ENCODE peak calls at places on chromosomes 2 and 18, in nine cellular contexts. H, K, J, N, E, I, P, Q and M are unnamed samples.

GRCh38 chr2:196159223-196159892 is 12.0 kb downstream of the STK17B start:
- DNase-seq in K (no peak), H (no peak), Q (no peak), P (no peak), E (no peak), J (no peak), N (no peak), I (no peak), M (no peak)

GRCh38 chr2:55856936-55857335 is 66.6 kb downstream of the EFEMP1 start:
- DNase-seq in H (no peak), Q (no peak), P (no peak), I (no peak), E (no peak), J (peak), N (no peak), K (no peak), M (no peak)

GRCh38 chr2:120764434-120764833 is 28.8 kb downstream of the GLI2 start:
- DNase-seq in I (no peak), E (no peak), J (no peak), N (no peak), Q (no peak), H (no peak), K (no peak), P (no peak), M (no peak)

GRCh38 chr2:67974564-67975430 is 88.0 kb downstream of the C1D start:
- DNase-seq in Q (peak), N (no peak), K (no peak), H (peak), P (no peak), E (peak), I (no peak), J (peak), M (no peak)

GRCh38 chr18:9803698-9804516 is 81.9 kb upstream of the TXNDC2 start:
- DNase-seq in P (peak), J (peak), Q (peak), K (no peak), E (peak), I (no peak), H (no peak), N (peak), M (peak)

GRCh38 chr18:7607535-7608173 is 40.5 kb downstream of the PTPRM start:
- DNase-seq in E (no peak), P (no peak), Q (no peak), I (no peak), J (no peak), N (no peak), H (peak), K (no peak), M (no peak)

GRCh38 chr2:207260947-207261346 is 95.2 kb upstream of the KLF7 start:
- DNase-seq in J (no peak), I (no peak), Q (no peak), H (no peak), K (no peak), P (no peak), E (no peak), N (no peak), M (no peak)

GRCh38 chr2:147182260-147182659 is 662.6 kb upstream of the ACVR2A start:
- DNase-seq in K (no peak), N (no peak), I (no peak), Q (no peak), J (no peak), E (peak), P (no peak), H (no peak), M (peak)

GRCh38 chr18:36296591-36297418 is 708 bp upstream of the FHOD3 start:
- DNase-seq in K (peak), J (peak), E (peak), H (peak), N (peak), I (peak), P (peak), Q (peak), M (no peak)

GRCh38 chr2:11342561-11343343 is 1.7 kb downstream of the ROCK2 start:
- DNase-seq in E (peak), Q (peak), J (peak), H (no peak), N (no peak), P (no peak), K (no peak), I (peak), M (no peak)

GRCh38 chr2:160352492-160352891 is 141.1 kb downstream of the RBMS1 start:
- DNase-seq in J (no peak), H (no peak), I (no peak), N (no peak), P (no peak), Q (peak), K (no peak), E (no peak), M (no peak)

GRCh38 chr2:118222643-118223486 is 134.6 kb downstream of the INSIG2 start:
- DNase-seq in P (no peak), E (no peak), I (no peak), H (no peak), J (no peak), N (no peak), K (no peak), Q (no peak), M (no peak)

GRCh38 chr18:12751891-12752290 is 49.0 kb downstream of the PSMG2 start:
- DNase-seq in K (no peak), I (no peak), P (no peak), Q (no peak), N (no peak), H (no peak), J (no peak), E (no peak), M (no peak)

GRCh38 chr2:52995439-52995838 is 772.2 kb upstream of the CHAC2 start:
- DNase-seq in E (no peak), J (no peak), N (no peak), I (no peak), P (no peak), H (no peak), Q (no peak), K (no peak), M (no peak)

GRCh38 chr2:107553534-107553933 is 273.2 kb upstream of the RGPD4 start:
- DNase-seq in Q (no peak), J (no peak), K (no peak), E (no peak), H (no peak), N (no peak), I (no peak), P (no peak), M (no peak)
- TF ChIP-seq POLR2AphosphoS5 in Q (no peak), J (no peak), K (no peak), E (no peak), H (no peak), N (no peak), I (no peak), P (no peak), M (no peak)

DNA sequence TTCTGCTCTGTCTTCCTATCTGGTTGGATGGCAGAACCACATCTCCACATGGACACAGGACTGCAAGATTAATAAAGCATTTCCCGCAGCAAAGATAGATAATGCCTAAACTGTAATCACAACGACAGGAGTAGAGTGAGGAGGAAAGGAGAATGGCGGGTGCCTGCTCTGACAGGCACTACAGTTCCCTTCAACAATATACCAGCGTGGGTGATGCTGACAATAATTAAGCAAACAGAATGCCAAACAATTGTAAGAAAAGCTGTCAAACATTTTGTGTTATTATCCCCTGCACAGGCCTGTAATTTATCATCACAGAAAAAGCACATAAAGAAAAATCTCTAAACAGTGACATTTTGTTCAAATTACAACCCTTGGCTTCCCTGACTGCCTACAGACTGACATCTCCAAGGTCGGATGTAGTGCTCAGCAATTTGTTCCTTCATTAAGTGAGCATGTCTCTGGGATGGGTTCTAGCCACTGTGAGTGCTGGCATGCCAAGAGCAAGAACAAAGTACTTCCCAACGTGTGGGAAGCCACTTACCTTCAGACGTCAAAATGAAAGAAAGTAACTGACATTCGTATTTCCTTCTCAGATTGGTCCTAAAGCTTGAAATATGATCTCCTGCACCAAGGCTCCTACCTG is 194.0 kb downstream of the SLC8A1 start:
- DNase-seq in I (no peak), J (no peak), H (no peak), E (no peak), N (no peak), P (no peak), Q (no peak), K (no peak), M (no peak)
- TF ChIP-seq POLR2AphosphoS5 in I (no peak), J (no peak), H (no peak), E (no peak), N (no peak), P (no peak), Q (no peak), K (no peak), M (no peak)

GRCh38 chr2:178414266-178415247 is 36.4 kb downstream of the PRKRA start:
- DNase-seq in P (no peak), J (peak), I (peak), N (peak), H (peak), Q (peak), K (peak), E (peak), M (peak)
- TF ChIP-seq POLR2AphosphoS5 in P (peak), J (peak), I (peak), N (peak), H (peak), Q (peak), K (peak), E (peak), M (peak)

GRCh38 chr18:2654828-2655152 is 736 bp upstream of the SMCHD1 start:
- DNase-seq in E (no peak), P (no peak), N (peak), J (peak), I (no peak), Q (no peak), K (no peak), H (no peak), M (no peak)

GRCh38 chr18:2654105-2654827 is 1.3 kb upstream of the SMCHD1 start:
- DNase-seq in Q (no peak), H (no peak), J (no peak), I (no peak), K (no peak), E (no peak), P (no peak), N (peak), M (no peak)

GRCh38 chr18:2656237-2657042 is 914 bp downstream of the SMCHD1 start:
- DNase-seq in H (peak), J (peak), Q (peak), E (peak), I (no peak), P (peak), N (peak), K (peak), M (peak)

GRCh38 chr18:2655954-2656236 is 369 bp downstream of the SMCHD1 start:
- DNase-seq in I (peak), J (no peak), K (no peak), P (no peak), Q (no peak), H (no peak), E (no peak), N (peak), M (no peak)

DNA sequence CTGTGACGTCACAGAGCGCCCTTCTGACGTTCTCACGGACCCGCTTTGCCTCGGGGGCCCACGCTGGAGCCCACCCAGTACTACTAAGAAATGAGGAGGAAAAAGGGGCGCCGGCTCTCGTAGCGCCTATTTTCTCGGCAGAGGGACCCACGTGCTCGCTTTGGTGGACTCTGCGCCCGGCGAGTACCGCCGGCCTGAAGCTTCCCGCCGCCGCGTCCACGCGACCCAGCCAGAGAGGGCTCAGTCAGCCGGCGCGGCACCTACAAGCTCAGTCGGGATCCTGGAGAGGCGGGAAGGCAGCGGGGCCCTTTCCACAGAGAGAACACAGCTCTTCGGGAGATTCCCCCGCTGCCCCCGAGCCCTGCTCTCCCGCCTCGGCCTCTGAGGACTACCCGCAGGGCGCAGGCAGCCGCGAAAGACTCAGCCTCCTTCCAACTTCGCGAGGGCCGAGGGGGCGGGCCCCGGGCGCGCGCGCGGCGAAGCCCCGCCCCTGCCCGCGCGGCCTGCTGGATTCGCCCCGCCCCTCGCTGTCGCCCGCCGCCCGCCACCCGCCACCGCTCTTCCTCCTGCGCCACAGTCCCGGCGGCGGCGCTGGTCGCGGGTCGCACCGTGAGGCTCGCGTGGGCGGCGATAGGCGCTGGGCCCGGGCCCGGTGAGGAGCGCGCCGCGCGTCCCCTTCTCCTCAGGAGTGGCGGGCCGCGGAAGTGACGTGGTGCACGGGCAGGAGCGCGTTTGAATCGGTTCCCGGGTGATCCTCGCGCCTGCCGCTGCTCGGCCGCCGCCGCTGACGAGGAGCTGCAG is at the start of gene SMCHD1:
- DNase-seq in H (peak), P (peak), E (peak), Q (peak), N (peak), I (peak), K (no peak), J (peak), M (peak)
- TF ChIP-seq POLR2AphosphoS5 in H (peak), P (peak), E (peak), Q (peak), N (peak), I (peak), K (peak), J (peak), M (peak)

DNA sequence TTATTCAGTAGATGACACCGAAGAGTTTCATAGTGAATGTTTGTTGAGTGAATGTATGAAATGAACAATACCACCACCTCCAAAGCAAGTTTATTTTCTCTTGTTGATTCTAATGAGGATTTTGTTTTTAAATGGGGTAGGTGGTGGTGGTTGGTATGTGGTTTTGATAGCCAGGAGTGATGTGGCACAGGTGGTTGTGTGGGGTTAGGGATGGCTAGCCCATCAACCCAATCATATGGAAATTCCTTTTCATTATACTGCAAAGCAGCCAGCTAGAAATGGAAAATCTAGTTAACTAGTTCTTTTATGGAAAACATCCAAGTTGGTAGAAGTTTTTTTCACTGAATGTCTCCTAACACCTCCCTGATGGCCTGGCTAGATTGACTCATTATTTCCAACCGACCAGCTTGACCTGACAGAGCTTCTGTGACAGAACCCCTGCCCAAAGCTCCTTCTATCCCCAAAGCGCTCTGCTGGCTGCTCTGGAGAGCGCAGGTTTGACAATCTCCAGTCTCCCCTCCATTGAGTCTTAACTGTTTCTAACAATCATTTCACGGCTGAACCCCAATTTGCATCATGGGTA is 376.9 kb downstream of the MTX2 start:
- DNase-seq in Q (no peak), K (no peak), H (no peak), I (no peak), N (peak), J (no peak), E (no peak), P (no peak), M (no peak)
- TF ChIP-seq POLR2AphosphoS5 in Q (no peak), K (no peak), H (no peak), I (no peak), N (peak), J (no peak), E (no peak), P (no peak), M (no peak)

DNA sequence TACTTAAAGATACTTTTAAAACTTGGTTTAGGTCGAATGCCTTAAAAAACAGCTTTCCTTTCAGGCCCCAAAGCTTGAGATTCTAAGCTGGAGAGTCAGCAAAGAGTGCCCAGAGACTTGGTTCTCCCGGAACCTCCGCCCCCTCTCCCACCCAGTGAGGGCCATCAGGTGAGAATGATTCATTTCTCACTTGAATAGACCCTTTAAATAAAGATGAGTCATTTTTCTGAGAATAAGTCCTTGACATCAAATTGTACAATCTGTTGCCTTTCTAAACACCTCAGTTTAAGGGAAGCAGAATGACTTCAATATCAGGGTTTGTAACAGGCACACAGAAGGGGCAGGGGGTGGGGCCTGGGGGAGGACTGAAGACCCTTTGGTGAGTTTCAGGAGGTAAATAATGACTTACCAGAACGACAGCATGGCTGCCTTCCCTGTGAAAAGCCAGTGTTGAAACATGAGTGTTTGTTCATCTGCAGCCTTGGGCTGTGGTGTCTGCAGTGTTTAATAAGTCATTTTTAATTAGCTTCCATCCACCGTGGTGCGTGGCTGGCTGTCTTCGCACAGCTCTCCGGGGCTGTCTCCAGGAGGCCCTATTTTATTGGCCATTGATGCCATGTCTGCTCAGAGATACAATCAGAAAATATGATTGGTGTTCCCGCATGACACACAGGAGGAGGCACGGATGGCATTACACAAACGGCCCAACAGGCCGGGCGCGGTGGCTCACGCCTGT is 134.9 kb upstream of the ZNF236 start:
- DNase-seq in E (no peak), N (no peak), J (no peak), I (no peak), K (no peak), H (no peak), Q (no peak), P (peak), M (no peak)
- TF ChIP-seq POLR2AphosphoS5 in E (no peak), N (no peak), J (no peak), I (no peak), K (no peak), H (no peak), Q (no peak), P (no peak), M (no peak)

GRCh38 chr2:47803363-47803762 is 20.4 kb downstream of the MSH6 start:
- DNase-seq in J (peak), I (no peak), P (no peak), N (no peak), E (no peak), Q (no peak), K (no peak), H (no peak), M (no peak)

GRCh38 chr2:47801118-47801517 is 18.2 kb downstream of the MSH6 start:
- DNase-seq in P (no peak), J (no peak), I (no peak), H (no peak), E (no peak), N (no peak), Q (no peak), K (no peak), M (no peak)

GRCh38 chr2:47798628-47799027 is 15.7 kb downstream of the MSH6 start:
- DNase-seq in N (no peak), P (no peak), I (no peak), Q (no peak), H (no peak), E (no peak), K (no peak), J (no peak), M (peak)

GRCh38 chr2:47796090-47796697 is 13.2 kb downstream of the MSH6 start:
- DNase-seq in P (no peak), Q (no peak), J (no peak), E (no peak), K (no peak), I (no peak), N (no peak), H (no peak), M (no peak)

DNA sequence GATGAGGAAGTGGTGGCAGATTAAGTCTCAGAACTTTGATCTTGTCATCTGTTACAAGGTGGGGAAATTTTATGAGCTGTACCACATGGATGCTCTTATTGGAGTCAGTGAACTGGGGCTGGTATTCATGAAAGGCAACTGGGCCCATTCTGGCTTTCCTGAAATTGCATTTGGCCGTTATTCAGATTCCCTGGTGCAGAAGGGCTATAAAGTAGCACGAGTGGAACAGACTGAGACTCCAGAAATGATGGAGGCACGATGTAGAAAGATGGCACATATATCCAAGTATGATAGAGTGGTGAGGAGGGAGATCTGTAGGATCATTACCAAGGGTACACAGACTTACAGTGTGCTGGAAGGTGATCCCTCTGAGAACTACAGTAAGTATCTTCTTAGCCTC is 16.3 kb downstream of the MSH6 start:
- DNase-seq in K (no peak), P (no peak), Q (no peak), E (no peak), H (no peak), I (no peak), N (no peak), J (no peak), M (no peak)
- TF ChIP-seq POLR2AphosphoS5 in K (no peak), P (no peak), Q (no peak), E (no peak), H (no peak), I (no peak), N (no peak), J (no peak), M (no peak)

GRCh38 chr2:20348542-20348941 is 2.1 kb downstream of the PUM2 start:
- DNase-seq in P (peak), J (no peak), I (no peak), E (peak), Q (no peak), K (no peak), H (no peak), N (no peak), M (no peak)
- TF ChIP-seq POLR2AphosphoS5 in P (no peak), J (no peak), I (no peak), E (no peak), Q (no peak), K (no peak), H (no peak), N (no peak), M (no peak)